ENCODE peak calls at places on chromosomes 1 and 21, in nine cellular contexts. M is body of pancreas; I is osteoblast; V is right atrium auricular region; S is aorta; F is lower lobe of right lung; Y is Panc1; X is astrocyte of the spinal cord; U is CD8-positive, alpha-beta T cell. H is an unnamed sample.

GRCh38 chr1:183892351-183892793 is 87.5 kb downstream of the RGL1 start:
- DNase-seq in M (no peak), I (no peak), V (no peak), S (no peak), F (no peak), Y (no peak), X (no peak), U (no peak), H (peak; percentile 53)

GRCh38 chr21:42755766-42756579 is 102.6 kb downstream of the PDE9A start:
- DNase-seq in M (no peak), I (peak; percentile 72), V (no peak), S (peak; percentile 32), F (no peak), Y (no peak), X (no peak), U (no peak), H (no peak)

GRCh38 chr1:231161711-231162299 is at the start of gene TRIM67:
- DNase-seq in M (no peak), I (peak; percentile 76), V (no peak), S (no peak), F (no peak), Y (no peak), X (no peak), U (no peak), H (no peak)

GRCh38 chr1:84936116-84936810 is 43.3 kb upstream of the LPAR3 start:
- DNase-seq in M (peak; percentile 54), I (no peak), V (no peak), S (no peak), F (no peak), Y (peak; percentile 64), X (peak; percentile 62), U (peak; percentile 21), H (no peak)

GRCh38 chr1:200518524-200518923 is 102.0 kb downstream of the KIF14 start:
- DNase-seq in M (no peak), I (no peak), V (no peak), S (no peak), F (no peak), Y (no peak), X (no peak), U (no peak), H (no peak)

GRCh38 chr1:119870917-119871486 is 25.3 kb downstream of the ADAM30 start:
- DNase-seq in M (peak; percentile 75), I (peak; percentile 92), V (peak; percentile 83), S (peak; percentile 88), F (peak; percentile 80), Y (peak; percentile 43), X (peak; percentile 83), U (peak; percentile 44), H (peak; percentile 67)

GRCh38 chr1:203495845-203496244 is 1.9 kb downstream of the OPTC start:
- DNase-seq in M (no peak), I (no peak), V (no peak), S (no peak), F (no peak), Y (no peak), X (no peak), U (no peak), H (no peak)

GRCh38 chr21:39186676-39187075 is 3.4 kb upstream of the PSMG1 start:
- DNase-seq in M (no peak), I (no peak), V (no peak), S (no peak), F (no peak), Y (no peak), X (no peak), U (no peak), H (no peak)

GRCh38 chr1:27027575-27028250 is 15.1 kb upstream of the TENT5B start:
- DNase-seq in M (peak; percentile 33), I (no peak), V (no peak), S (no peak), F (no peak), Y (no peak), X (peak; percentile 44), U (no peak), H (no peak)

GRCh38 chr1:184019066-184019465 is 18.5 kb downstream of the COLGALT2 start:
- DNase-seq in M (no peak), I (no peak), V (no peak), S (no peak), F (no peak), Y (no peak), X (no peak), U (no peak), H (no peak)

GRCh38 chr1:160740133-160740688 is 1.2 kb downstream of the SLAMF7 start:
- DNase-seq in M (no peak), I (no peak), V (no peak), S (no peak), F (no peak), Y (no peak), X (no peak), U (no peak), H (no peak)
- H3K4me3 ChIP-seq in M (no peak overlapping the region), I (no peak overlapping the region), V (no peak overlapping the region), S (no peak overlapping the region), F (peak overlapping the region; percentile 33), Y (no peak overlapping the region), X (no peak overlapping the region), U (no peak overlapping the region), H (peak overlapping the region; percentile 43)

GRCh38 chr1:207050768-207051614 is at the start of gene YOD1:
- DNase-seq in M (peak; percentile 95), I (peak; percentile 92), V (peak; percentile 92), S (peak; percentile 96), F (peak; percentile 95), Y (peak; percentile 88), X (peak; percentile 93), U (peak; percentile 78), H (peak; percentile 92)

GRCh38 chr1:207052736-207053545 is at the start of gene PFKFB2:
- DNase-seq in M (peak; percentile 100), I (peak; percentile 95), V (peak; percentile 98), S (peak; percentile 98), F (peak; percentile 99), Y (peak; percentile 93), X (peak; percentile 94), U (peak; percentile 88), H (peak; percentile 98)

GRCh38 chr1:207050428-207050767 is 610 bp downstream of the YOD1 start:
- DNase-seq in M (no peak), I (no peak), V (no peak), S (no peak), F (no peak), Y (no peak), X (no peak), U (no peak), H (no peak)

GRCh38 chr1:207049974-207050391 is 1.0 kb downstream of the YOD1 start:
- DNase-seq in M (peak; percentile 57), I (no peak), V (no peak), S (no peak), F (no peak), Y (no peak), X (peak; percentile 60), U (peak; percentile 31), H (no peak)

DNA sequence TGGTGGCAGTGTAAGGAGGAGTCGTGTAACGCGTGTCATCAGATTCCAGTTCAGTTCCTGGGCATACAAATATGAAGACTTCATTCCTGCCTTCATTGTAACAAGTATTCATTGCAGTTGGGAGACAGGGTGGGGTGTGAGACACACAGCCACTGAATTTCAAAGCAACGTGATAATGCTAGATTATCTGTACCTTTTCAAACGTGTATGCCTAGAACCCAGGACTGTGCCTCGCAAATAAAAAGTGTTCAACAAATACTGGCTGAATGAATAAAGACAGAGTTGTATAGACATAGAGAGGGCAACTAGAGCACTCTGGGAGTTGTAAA is 571 bp upstream of the YOD1 start:
- DNase-seq in M (no peak), I (no peak), V (no peak), S (no peak), F (no peak), Y (no peak), X (no peak), U (no peak), H (no peak)
- H3K4me3 ChIP-seq in M (no peak overlapping the region), I (peak overlapping the region; percentile 97), V (no peak overlapping the region), S (no peak overlapping the region), F (peak overlapping the region; percentile 82), Y (peak overlapping the region; percentile 98), X (no peak overlapping the region), U (peak overlapping the region; percentile 82), H (peak overlapping the region; percentile 63)

DNA sequence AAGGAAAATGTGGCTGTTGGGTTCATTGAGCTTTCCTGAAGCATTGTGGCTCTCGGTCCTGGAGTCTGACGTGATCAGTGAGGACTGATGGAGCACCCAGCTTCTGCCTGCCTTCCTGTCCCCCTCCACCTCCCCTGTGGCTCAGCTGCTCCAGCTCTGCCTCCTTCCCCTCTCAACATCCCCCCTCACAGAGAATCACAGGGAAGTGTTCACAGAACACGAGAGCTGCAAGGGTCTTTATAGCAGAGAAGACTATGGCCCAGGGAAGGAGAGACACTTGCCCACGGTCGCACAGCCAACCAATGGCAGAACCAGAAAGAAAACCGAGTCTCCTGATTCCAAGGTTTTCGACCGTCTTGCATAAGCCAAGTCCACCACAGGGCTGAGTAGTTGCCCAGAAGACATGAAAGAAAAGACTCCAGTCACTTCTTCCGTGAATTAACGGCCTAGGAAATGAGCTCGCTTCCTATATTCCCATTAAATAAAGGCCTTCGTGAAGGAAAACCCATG is 2.3 kb upstream of the MYOC start:
- DNase-seq in M (no peak), I (no peak), V (no peak), S (no peak), F (no peak), Y (no peak), X (no peak), U (no peak), H (no peak)
- H3K4me3 ChIP-seq in M (no peak overlapping the region), I (peak overlapping the region; percentile 42), V (peak overlapping the region; percentile 24), S (no peak overlapping the region), F (peak overlapping the region; percentile 23), Y (no peak overlapping the region), X (no peak overlapping the region), U (no peak overlapping the region), H (no peak overlapping the region)

DNA sequence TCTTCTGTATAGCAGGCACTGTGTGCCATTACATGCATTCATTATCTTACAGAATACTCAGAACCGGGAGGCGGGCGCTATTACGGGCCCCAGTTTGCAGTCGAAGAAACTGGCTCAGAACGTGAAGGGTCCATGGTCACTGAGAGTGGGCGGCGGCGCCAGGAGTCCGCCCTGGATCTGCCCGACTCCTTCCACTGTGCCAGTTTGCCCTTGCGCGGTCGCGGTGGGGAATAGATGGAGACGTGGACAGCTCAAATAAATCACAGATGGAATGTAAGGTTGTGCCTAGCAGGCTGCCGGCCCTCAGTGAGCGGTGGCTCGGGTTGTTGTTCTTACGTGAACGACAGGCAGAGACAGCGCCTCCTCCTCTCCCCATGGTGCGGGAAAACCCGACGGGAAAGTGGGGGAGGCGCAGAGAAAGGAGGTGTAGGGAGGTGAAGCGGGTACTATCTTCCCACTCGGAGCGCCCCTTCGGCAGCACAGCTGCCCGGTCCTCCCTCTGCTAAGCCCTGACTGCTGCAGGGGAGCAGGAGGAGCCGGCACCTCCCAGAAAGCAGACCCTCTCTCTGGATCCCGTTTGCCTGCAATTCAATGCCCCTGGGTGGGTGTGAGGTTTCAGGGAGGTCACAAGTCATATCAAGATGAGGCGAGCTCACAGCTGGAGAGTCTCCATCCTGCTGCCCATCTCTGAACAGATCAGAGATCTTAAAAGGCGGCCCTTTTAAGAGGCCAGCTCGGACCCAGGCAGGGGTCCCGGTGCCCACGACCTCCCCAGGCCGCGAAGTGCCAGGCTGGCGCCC is 1.1 kb downstream of the COL9A2 start:
- DNase-seq in M (peak; percentile 27), I (peak; percentile 85), V (no peak), S (no peak), F (no peak), Y (no peak), X (no peak), U (no peak), H (peak; percentile 79)
- H3K4me3 ChIP-seq in M (peak overlapping the region; percentile 37), I (peak overlapping the region; percentile 61), V (peak overlapping the region; percentile 56), S (peak overlapping the region; percentile 28), F (peak overlapping the region; percentile 57), Y (peak overlapping the region; percentile 57), X (peak overlapping the region; percentile 32), U (peak overlapping the region; percentile 84), H (peak overlapping the region; percentile 44)

H was measured in left lung.